ENCODE peak calls at places on chromosomes 16 and 17, in seven cellular contexts. N, I, R, G, C, T and S are unnamed samples.

GRCh38 chr17:79944821-79945391 is 90.8 kb downstream of the TBC1D16 start:
- DNase-seq in N (no peak), I (no peak), R (no peak), G (no peak), C (no peak), T (peak), S (no peak)

GRCh38 chr16:69049146-69049545 is 56.3 kb upstream of the HAS3 start:
- DNase-seq in N (no peak), I (no peak), R (peak), G (no peak), C (no peak), T (no peak), S (no peak)

GRCh38 chr16:69867796-69868565 is 83.2 kb upstream of the CLEC18A start:
- DNase-seq in N (no peak), I (no peak), R (no peak), G (no peak), C (no peak), T (no peak), S (no peak)

GRCh38 chr16:424033-424622 is 1.3 kb upstream of the RAB11FIP3 start:
- DNase-seq in N (no peak), I (no peak), R (peak), G (peak), C (peak), T (peak), S (no peak)

GRCh38 chr16:16148755-16149154 is 74.5 kb downstream of the ABCC6 start:
- DNase-seq in N (no peak), I (no peak), R (no peak), G (no peak), C (peak), T (no peak), S (no peak)

GRCh38 chr17:65447823-65448222 is 113.6 kb downstream of the AXIN2 start:
- DNase-seq in N (no peak), I (no peak), R (no peak), G (no peak), C (no peak), T (no peak), S (no peak)

GRCh38 chr17:50641339-50641725 is 6.7 kb downstream of the ABCC3 start:
- DNase-seq in N (no peak), I (no peak), R (no peak), G (peak), C (no peak), T (no peak), S (no peak)

GRCh38 chr16:86442703-86443102 is 67.6 kb upstream of the FOXF1 start:
- DNase-seq in N (no peak), I (no peak), R (no peak), G (no peak), C (no peak), T (no peak), S (no peak)

GRCh38 chr17:18025596-18026407 is 13.2 kb downstream of the ATPAF2 start:
- DNase-seq in N (no peak), I (no peak), R (peak), G (no peak), C (no peak), T (no peak), S (no peak)

DNA sequence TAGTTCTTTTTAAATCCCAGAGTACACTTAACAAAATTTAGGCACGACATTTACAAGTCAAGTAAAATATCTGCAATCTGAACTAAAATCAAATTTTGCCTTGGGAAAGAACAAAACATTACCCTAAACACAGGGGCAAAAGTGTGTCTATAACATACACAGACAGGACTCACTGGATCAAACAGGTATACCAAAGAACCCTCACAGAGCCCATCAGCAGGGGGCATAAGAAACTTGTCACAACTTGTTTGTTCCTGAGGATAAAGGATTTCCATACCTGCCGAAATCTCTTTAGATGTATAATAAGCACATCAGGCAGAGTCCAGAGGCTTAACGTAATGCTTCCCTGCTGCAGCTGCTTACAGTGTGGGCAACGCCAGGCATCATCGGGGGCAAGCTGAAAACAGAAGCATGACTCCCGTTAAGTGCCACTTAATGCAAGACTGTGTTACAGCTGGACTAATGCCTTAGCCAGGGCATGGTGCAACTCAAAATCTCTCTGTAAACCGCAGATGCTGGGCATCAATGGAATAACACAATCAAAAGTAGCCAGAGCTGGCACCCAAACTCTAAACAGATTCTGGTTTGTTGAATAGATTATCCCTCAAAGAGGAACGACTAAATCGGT is 67.0 kb downstream of the USP31 start:
- DNase-seq in N (no peak), I (no peak), R (peak), G (no peak), C (no peak), T (no peak), S (no peak)
- TF ChIP-seq CTCF in N (no peak), I (no peak), R (peak), G (no peak), C (peak), T (no peak), S (no peak)

DNA sequence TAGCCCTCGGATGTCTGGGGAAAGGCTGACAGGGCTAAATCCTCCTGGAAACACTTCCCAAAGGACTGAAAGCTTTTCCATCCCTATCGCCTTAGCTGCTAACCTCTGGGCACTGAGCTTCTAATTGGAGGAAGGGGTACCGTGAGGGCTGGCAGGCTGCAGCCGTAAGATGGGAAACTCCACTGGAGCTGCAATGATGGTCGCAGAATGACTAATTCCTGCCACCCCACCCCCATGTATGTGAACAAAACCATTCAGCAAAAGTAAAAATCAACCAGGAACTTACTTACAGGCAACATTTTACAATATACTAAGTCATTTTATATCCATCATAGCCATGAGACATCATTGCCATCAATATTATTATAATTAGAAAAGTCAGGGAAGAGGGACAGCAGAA is 133.3 kb downstream of the ABCC12 start:
- DNase-seq in N (no peak), I (no peak), R (no peak), G (no peak), C (no peak), T (no peak), S (no peak)
- TF ChIP-seq CTCF in N (no peak), I (no peak), R (no peak), G (no peak), C (no peak), T (no peak), S (no peak)

DNA sequence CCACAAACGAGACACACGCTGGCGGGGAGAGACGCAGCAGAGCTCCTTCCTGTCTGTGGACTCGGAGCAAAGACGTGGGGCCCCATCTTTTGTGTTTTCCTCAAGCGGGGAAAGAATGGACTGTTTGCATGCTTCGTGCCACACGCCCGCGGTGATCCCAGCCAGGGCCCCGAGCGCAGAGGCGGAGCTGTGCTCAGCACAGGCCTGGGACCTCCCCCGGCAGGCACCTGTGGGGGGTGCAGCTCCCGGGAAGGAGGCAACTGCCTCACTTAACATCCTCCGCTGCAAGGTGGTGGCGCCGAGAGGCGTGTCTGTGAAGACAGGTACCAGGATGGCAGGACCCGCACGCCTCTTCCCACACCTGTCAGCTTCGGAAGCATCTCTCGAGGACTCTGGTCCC is 19.2 kb downstream of the TRARG1 start:
- DNase-seq in N (no peak), I (peak), R (no peak), G (no peak), C (no peak), T (no peak), S (no peak)
- TF ChIP-seq CTCF in N (no peak), I (no peak), R (no peak), G (no peak), C (no peak), T (no peak), S (no peak)

DNA sequence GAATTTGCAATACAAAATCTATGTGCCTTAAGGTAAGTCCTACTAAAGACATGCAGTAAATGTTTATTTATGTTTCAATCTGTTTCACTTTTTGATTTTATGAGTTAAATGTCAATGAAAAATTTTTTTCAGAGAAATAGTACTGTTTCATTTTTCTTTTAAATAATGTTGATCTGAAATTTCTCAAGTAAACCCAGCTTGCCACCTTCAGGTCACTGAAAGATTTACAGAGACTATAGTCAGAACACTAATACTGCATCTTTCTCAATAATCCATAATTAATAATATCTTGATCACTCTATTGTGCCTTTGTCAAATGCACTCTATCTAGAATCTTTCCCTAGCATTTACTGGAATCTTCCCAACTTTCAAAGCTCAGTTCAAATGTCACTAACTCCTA is 6.5 kb upstream of the DHX40 start:
- DNase-seq in N (no peak), I (no peak), R (peak), G (no peak), C (no peak), T (no peak), S (no peak)
- TF ChIP-seq CTCF in N (peak), I (no peak), R (peak), G (no peak), C (peak), T (peak), S (no peak)